ENCODE peak calls at places on chromosomes 11 and 22, in nine cellular contexts. G is Peyer's patch, C is OCI-LY7, O is right atrium auricular region, S is lung, J is IMR-90, K is heart left ventricle, I is mucosa of descending colon, U is adrenal gland. W is an unnamed sample. For H3K4me1 and H3K36me3, the result is how much of the 10 kb centered on the place peaks cover.

GRCh38 chr11:2185324-2186085 is 13.9 kb upstream of the TH start:
- DNase-seq in G (no peak), C (no peak), O (no peak), S (no peak), J (no peak), K (no peak), I (no peak), U (no peak), W (no peak)

GRCh38 chr11:61152816-61153592 is 8.2 kb downstream of the VPS37C start:
- DNase-seq in G (no peak), C (no peak), O (no peak), S (no peak), J (peak), K (no peak), I (no peak), U (no peak), W (no peak)

GRCh38 chr11:76674517-76675400 is 4.2 kb upstream of the LRRC32 start:
- DNase-seq in G (peak), C (peak), O (no peak), S (no peak), J (no peak), K (no peak), I (peak), U (peak), W (no peak)

GRCh38 chr11:128483211-128483788 is 104.1 kb downstream of the ETS1 start:
- DNase-seq in G (no peak), C (no peak), O (no peak), S (no peak), J (no peak), K (no peak), I (no peak), U (no peak), W (no peak)

GRCh38 chr11:14234446-14234845 is 124.5 kb downstream of the RRAS2 start:
- DNase-seq in G (no peak), C (no peak), O (no peak), S (no peak), J (no peak), K (no peak), I (no peak), U (no peak), W (no peak)

GRCh38 chr11:78392854-78393253 is 24.8 kb downstream of the GAB2 start:
- DNase-seq in G (no peak), C (no peak), O (no peak), S (no peak), J (no peak), K (no peak), I (no peak), U (no peak), W (no peak)

GRCh38 chr11:16917941-16918340 is 96.3 kb downstream of the PLEKHA7 start:
- DNase-seq in G (no peak), C (no peak), O (no peak), S (no peak), J (no peak), K (no peak), I (no peak), U (no peak), W (no peak)

GRCh38 chr11:9772218-9772617 is 108.3 kb downstream of the SWAP70 start:
- DNase-seq in G (no peak), C (no peak), O (no peak), S (no peak), J (no peak), K (no peak), I (no peak), U (no peak), W (no peak)

GRCh38 chr11:28284206-28284605 is 176.0 kb downstream of the METTL15 start:
- DNase-seq in G (no peak), C (no peak), O (no peak), S (no peak), J (peak), K (no peak), I (no peak), U (no peak), W (no peak)

GRCh38 chr11:72223615-72224586 is 666 bp upstream of the INPPL1 start:
- DNase-seq in G (peak), C (peak), O (peak), S (peak), J (peak), K (peak), I (peak), U (peak), W (peak)

GRCh38 chr11:125173027-125173426 is 8.5 kb downstream of the PKNOX2 start:
- DNase-seq in G (no peak), C (no peak), O (no peak), S (no peak), J (no peak), K (no peak), I (no peak), U (no peak), W (no peak)
- H3K4me1 ChIP-seq in G (under half), C (under half), O (half or more), S (under half), J (under half), K (under half), I (under half), U (under half), W (half or more)

GRCh38 chr22:37647317-37647716 is 7.8 kb downstream of the SH3BP1 start:
- DNase-seq in G (no peak), C (no peak), O (no peak), S (no peak), J (no peak), K (no peak), I (no peak), U (no peak), W (no peak)
- H3K36me3 ChIP-seq in G (under half), C (under half), O (under half), S (under half), J (half or more), K (under half), I (under half), U (under half), W (under half)

GRCh38 chr11:94754335-94754734 is 13.8 kb upstream of the AMOTL1 start:
- DNase-seq in G (no peak), C (no peak), O (no peak), S (no peak), J (no peak), K (no peak), I (no peak), U (no peak), W (no peak)
- TF ChIP-seq CTCF in G (no peak), C (no peak), O (no peak), S (no peak), J (no peak), K (no peak), I (no peak), U (no peak), W (no peak)

DNA sequence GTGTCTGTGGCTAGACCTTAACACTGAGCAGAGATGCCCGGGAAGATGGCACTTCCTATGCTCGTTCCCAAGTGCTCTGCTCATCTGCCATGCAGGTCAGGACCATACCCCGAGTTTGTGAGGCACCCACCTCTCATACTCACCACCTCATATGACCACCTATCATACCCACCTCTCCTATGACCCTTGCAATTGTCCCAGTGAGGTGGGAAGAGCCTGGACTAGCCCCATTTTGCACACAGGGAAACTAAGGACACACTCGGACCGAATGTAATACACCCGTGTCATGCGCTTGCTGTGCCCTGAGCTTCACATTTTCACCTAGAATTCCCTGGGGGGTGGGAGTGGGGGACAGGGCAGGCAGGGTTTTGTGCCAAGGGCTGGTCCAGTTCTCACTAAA is 19.8 kb downstream of the TPBGL start:
- DNase-seq in G (no peak), C (no peak), O (no peak), S (no peak), J (no peak), K (no peak), I (no peak), U (no peak), W (no peak)
- H3K4me1 ChIP-seq in G (under half), C (under half), O (under half), S (under half), J (under half), K (under half), I (under half), U (under half), W (under half)

W was measured in pancreas.